ENCODE peak calls at places on chromosomes 4 and X, in ten cellular contexts. M is ovary; T is heart right ventricle; S is right atrium auricular region; H is pancreas; Q is CD8-positive, alpha-beta T cell; G is testis; O is left ventricle myocardium inferior; C is body of pancreas; R is tibial nerve. U is an unnamed sample. For H3K4me1, the result is how much of the 10 kb centered on the place peaks cover.

GRCh38 chr4:173332021-173332487 is 2.1 kb downstream of the HMGB2 start:
- DNase-seq in O (no peak), G (no peak), R (no peak), M (no peak), H (no peak), S (no peak), T (no peak), C (no peak), Q (no peak), U (no peak)

GRCh38 chr4:7165874-7166201 is 26.5 kb upstream of the SORCS2 start:
- DNase-seq in M (no peak), T (no peak), C (no peak), S (no peak), O (no peak), G (peak), Q (no peak), H (no peak), R (no peak), U (peak)

GRCh38 chr4:53790286-53790685 is 199.0 kb upstream of the LNX1 start:
- DNase-seq in H (no peak), C (no peak), T (no peak), M (no peak), G (no peak), O (no peak), S (no peak), Q (no peak), R (no peak), U (no peak)

GRCh38 chr4:167555338-167556022 is 321.2 kb upstream of the SPOCK3 start:
- DNase-seq in T (no peak), G (no peak), O (no peak), R (no peak), S (no peak), Q (no peak), H (no peak), M (no peak), C (no peak), U (no peak)

GRCh38 chr4:17027495-17027894 is 129.1 kb upstream of the LDB2 start:
- DNase-seq in T (no peak), G (no peak), C (peak), S (no peak), R (no peak), M (no peak), O (no peak), Q (no peak), H (no peak), U (no peak)

GRCh38 chr4:41006141-41006540 is 208.2 kb downstream of the APBB2 start:
- DNase-seq in G (no peak), T (no peak), H (no peak), M (no peak), Q (no peak), S (no peak), C (no peak), R (no peak), O (no peak), U (no peak)

GRCh38 chrX:118347131-118347530 is 1.2 kb downstream of the WDR44 start:
- DNase-seq in T (no peak), M (no peak), S (no peak), G (no peak), Q (no peak), C (peak), H (no peak), O (no peak), R (no peak), U (no peak)

GRCh38 chrX:149003863-149004660 is 501.0 kb downstream of the IDS start:
- DNase-seq in C (no peak), M (no peak), H (no peak), R (no peak), S (no peak), T (no peak), G (no peak), Q (no peak), O (no peak), U (no peak)

GRCh38 chr4:74228691-74229640 is 71.0 kb downstream of the MTHFD2L start:
- DNase-seq in H (peak), M (peak), G (peak), O (peak), C (peak), Q (peak), T (peak), S (no peak), R (peak), U (peak)

GRCh38 chrX:49291615-49292337 is 11.7 kb upstream of the GAGE10 start:
- DNase-seq in G (peak), H (peak), Q (peak), T (peak), M (peak), C (peak), O (peak), R (peak), S (no peak), U (no peak)

GRCh38 chr4:85970535-85970934 is 389.3 kb downstream of the MAPK10 start:
- DNase-seq in C (no peak), G (no peak), M (no peak), T (no peak), Q (no peak), O (no peak), R (no peak), S (no peak), H (no peak), U (no peak)

GRCh38 chr4:125432078-125432477 is 117.3 kb downstream of the FAT4 start:
- DNase-seq in H (no peak), O (peak), M (no peak), C (no peak), G (no peak), T (no peak), S (no peak), Q (no peak), R (no peak), U (no peak)
- TF ChIP-seq CTCF in H (no peak), O (peak), M (no peak), C (no peak), G (no peak), T (peak), S (peak), Q (no peak), R (no peak), U (no peak)

GRCh38 chrX:45083314-45083713 is 117.4 kb downstream of the DIPK2B start:
- DNase-seq in C (no peak), T (no peak), R (no peak), O (no peak), H (no peak), S (no peak), M (no peak), G (no peak), Q (no peak), U (no peak)
- H3K27ac ChIP-seq in C (no peak), T (no peak), R (no peak), O (no peak), H (no peak), S (no peak), M (no peak), G (no peak), Q (no peak), U (no peak)

GRCh38 chr4:82436130-82436529 is 5.7 kb downstream of the ENOPH1 start:
- DNase-seq in C (no peak), R (no peak), T (no peak), H (no peak), S (no peak), O (no peak), M (no peak), Q (no peak), G (no peak), U (no peak)
- H3K4me1 ChIP-seq in C (under half), R (under half), T (under half), H (under half), S (under half), O (under half), M (under half), Q (under half), G (under half), U (under half)

DNA sequence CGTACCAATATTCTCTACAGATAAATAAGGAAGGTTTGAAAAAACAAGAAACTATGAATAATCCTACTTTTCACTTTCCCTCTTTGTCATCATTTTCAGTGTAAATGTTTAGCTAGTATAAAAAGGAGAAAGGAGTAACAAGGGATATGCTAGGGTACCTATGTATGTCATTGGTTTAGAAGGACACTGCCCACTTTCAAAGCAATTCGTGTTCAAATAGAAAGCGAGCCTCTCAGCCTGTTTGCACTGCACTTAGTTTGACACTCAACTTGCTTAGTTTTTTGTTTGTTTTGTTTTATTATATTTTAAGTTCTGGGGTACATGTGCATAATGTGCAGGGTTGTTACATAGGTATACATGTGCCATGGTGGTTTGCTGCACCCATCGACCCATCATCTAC is 21.6 kb upstream of the RXFP1 start:
- DNase-seq in C (no peak), R (no peak), G (no peak), O (no peak), Q (no peak), M (no peak), S (no peak), T (no peak), H (no peak), U (no peak)
- TF ChIP-seq CTCF in C (no peak), R (no peak), G (no peak), O (no peak), Q (no peak), M (no peak), S (no peak), T (no peak), H (no peak), U (no peak)

GRCh38 chr4:99712530-99712929 is 54.9 kb upstream of the C4orf54 start:
- DNase-seq in G (no peak), T (no peak), O (no peak), Q (no peak), H (no peak), M (no peak), R (no peak), S (no peak), C (no peak), U (no peak)

GRCh38 chr4:99710020-99710419 is 52.4 kb upstream of the C4orf54 start:
- DNase-seq in C (no peak), O (no peak), R (no peak), S (no peak), H (no peak), M (no peak), T (no peak), Q (no peak), G (no peak), U (no peak)

GRCh38 chr4:99712099-99712498 is 54.5 kb upstream of the C4orf54 start:
- DNase-seq in H (no peak), Q (no peak), M (no peak), O (no peak), G (no peak), T (no peak), C (peak), R (no peak), S (no peak), U (no peak)

GRCh38 chr4:99710681-99711345 is 53.2 kb upstream of the C4orf54 start:
- DNase-seq in H (no peak), T (no peak), M (no peak), S (no peak), R (no peak), O (no peak), C (no peak), Q (no peak), G (no peak), U (no peak)

DNA sequence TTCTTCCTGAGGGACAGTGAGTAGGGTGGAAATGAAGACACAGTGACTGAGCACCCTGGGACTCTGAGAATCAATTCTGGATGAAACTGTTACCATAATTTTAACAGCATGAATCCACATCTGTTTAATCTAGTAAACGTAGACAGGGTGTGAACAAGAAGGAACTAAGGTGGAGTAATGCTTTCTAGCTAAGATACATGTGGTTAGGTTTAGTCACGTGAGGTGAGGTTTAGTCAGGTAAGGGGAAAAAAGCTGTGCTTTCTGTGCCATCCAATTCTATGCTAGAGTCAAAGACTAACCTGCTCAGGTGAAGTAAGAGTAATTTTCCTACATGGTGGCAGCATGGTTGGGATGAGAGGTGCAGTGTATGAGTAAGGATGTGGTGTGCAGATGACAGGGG is 54.0 kb upstream of the C4orf54 start:
- DNase-seq in T (no peak), G (no peak), S (no peak), O (no peak), C (no peak), H (no peak), R (no peak), Q (no peak), M (no peak), U (no peak)
- H3K27ac ChIP-seq in T (no peak), G (no peak), S (no peak), O (no peak), C (peak), H (no peak), R (no peak), Q (no peak), M (no peak), U (no peak)

DNA sequence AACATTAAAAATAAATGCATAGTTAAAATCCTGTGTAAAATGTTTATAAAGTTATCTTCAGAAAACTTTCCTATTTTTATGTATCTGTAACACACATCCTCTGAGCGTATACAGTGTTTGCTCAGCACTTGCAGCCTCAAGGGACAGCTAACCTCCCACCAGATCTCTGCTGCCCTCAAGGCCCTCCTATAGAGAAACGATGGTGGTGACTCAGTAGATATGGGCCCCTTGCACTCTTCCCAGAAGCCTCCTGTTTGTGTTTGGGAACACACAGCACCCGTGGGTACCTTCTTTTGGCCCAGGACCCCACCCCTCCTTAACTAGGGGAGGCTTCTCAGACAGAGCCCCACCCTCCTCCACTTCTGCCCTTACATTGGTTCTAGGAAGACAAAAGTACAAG is 26.7 kb downstream of the PJA1 start:
- DNase-seq in R (no peak), O (no peak), H (peak), T (no peak), C (no peak), G (no peak), Q (no peak), S (no peak), M (no peak), U (no peak)
- H3K4me1 ChIP-seq in R (half or more), O (under half), H (under half), T (under half), C (under half), G (under half), Q (under half), S (under half), M (under half), U (under half)

GRCh38 chrX:25019707-25020390 is 4.1 kb upstream of the ARX start:
- DNase-seq in H (no peak), S (no peak), C (no peak), M (no peak), Q (no peak), R (no peak), T (no peak), O (no peak), G (no peak), U (no peak)

GRCh38 chrX:25018682-25019081 is 2.9 kb upstream of the ARX start:
- DNase-seq in T (no peak), S (no peak), H (no peak), M (no peak), O (no peak), C (no peak), Q (no peak), R (no peak), G (no peak), U (no peak)

GRCh38 chrX:25022499-25023325 is 6.9 kb upstream of the ARX start:
- DNase-seq in G (no peak), H (no peak), C (no peak), T (no peak), R (no peak), S (no peak), O (no peak), M (no peak), Q (no peak), U (no peak)

GRCh38 chrX:25021132-25021498 is 5.3 kb upstream of the ARX start:
- DNase-seq in T (no peak), G (no peak), H (no peak), C (no peak), Q (no peak), M (peak), S (no peak), O (no peak), R (no peak), U (no peak)

GRCh38 chrX:25020391-25021131 is 4.8 kb upstream of the ARX start:
- DNase-seq in R (no peak), T (no peak), H (peak), S (no peak), C (no peak), G (no peak), Q (peak), O (no peak), M (peak), U (no peak)
- TF ChIP-seq CTCF in R (no peak), T (peak), H (no peak), S (peak), C (peak), G (peak), Q (peak), O (peak), M (peak), U (no peak)